ENCODE peak calls at places on chromosomes 2 and 18, in nine cellular contexts. V is lung, W is tibial artery, E is Karpas-422, A is colonic mucosa, U is MM.1S, T is HCT116, D is left ventricle myocardium inferior, P is breast epithelium. Y is an unnamed sample. For H3K4me1, the result is how much of the 10 kb centered on the place peaks cover.

GRCh38 chr2:128321421-128321775 is 2.7 kb upstream of the HS6ST1 start:
- DNase-seq in V (peak), W (no peak), E (no peak), A (no peak), U (no peak), T (no peak), D (no peak), P (peak), Y (no peak)

GRCh38 chr18:48754993-48755473 is 195.7 kb downstream of the SMAD7 start:
- DNase-seq in V (no peak), W (no peak), E (no peak), A (no peak), U (no peak), T (no peak), D (no peak), P (no peak), Y (no peak)

GRCh38 chr2:113281920-113282746 is 3.4 kb upstream of the PAX8 start:
- DNase-seq in V (no peak), W (no peak), E (no peak), A (no peak), U (no peak), T (no peak), D (no peak), P (no peak), Y (no peak)

GRCh38 chr18:6487968-6488367 is 73.3 kb upstream of the L3MBTL4 start:
- DNase-seq in V (no peak), W (no peak), E (no peak), A (no peak), U (no peak), T (no peak), D (no peak), P (no peak), Y (no peak)

GRCh38 chr2:7010376-7010775 is 93.2 kb downstream of the RNF144A start:
- DNase-seq in V (no peak), W (peak), E (no peak), A (no peak), U (no peak), T (no peak), D (no peak), P (no peak), Y (no peak)

GRCh38 chr2:14712091-14712490 is 79.6 kb downstream of the LRATD1 start:
- DNase-seq in V (no peak), W (no peak), E (no peak), A (no peak), U (no peak), T (no peak), D (no peak), P (no peak), Y (no peak)

GRCh38 chr18:24262097-24262496 is 123.2 kb downstream of the CABYR start:
- DNase-seq in V (no peak), W (no peak), E (no peak), A (no peak), U (no peak), T (no peak), D (no peak), P (no peak), Y (no peak)

GRCh38 chr2:11578081-11578948 is 44.5 kb downstream of the GREB1 start:
- DNase-seq in V (no peak), W (no peak), E (no peak), A (no peak), U (no peak), T (no peak), D (no peak), P (no peak), Y (no peak)

GRCh38 chr2:234676859-234677450 is 180.1 kb upstream of the ARL4C start:
- DNase-seq in V (no peak), W (no peak), E (no peak), A (no peak), U (no peak), T (no peak), D (no peak), P (no peak), Y (no peak)

GRCh38 chr2:135913726-135914365 is 37.6 kb upstream of the MCM6 start:
- DNase-seq in V (no peak), W (no peak), E (peak), A (peak), U (peak), T (peak), D (no peak), P (no peak), Y (peak)

DNA sequence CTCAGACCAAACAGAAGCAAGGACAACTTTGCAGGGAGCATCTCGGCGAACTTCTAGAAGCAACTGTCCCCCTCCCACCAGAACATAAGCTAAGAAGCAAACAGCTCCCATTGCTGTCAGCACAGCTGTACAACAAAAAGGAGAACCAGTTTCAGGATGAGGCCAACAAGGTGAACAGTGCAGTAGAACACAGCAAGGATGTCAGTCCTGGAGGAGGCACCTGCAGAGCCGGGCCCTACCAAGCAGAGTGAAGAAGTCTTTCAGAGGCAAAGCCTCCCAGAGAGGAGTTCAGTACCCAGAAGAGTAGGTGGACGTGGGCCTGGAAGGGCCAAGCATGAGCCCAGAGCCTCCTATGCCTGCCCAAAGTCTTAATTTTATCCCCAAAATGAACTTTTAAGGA is 1.0 kb downstream of the PASK start:
- DNase-seq in V (no peak), W (no peak), E (peak), A (no peak), U (no peak), T (no peak), D (no peak), P (no peak), Y (no peak)
- H3K4me3 ChIP-seq in V (no peak), W (peak), E (peak), A (peak), U (peak), T (peak), D (peak), P (no peak), Y (peak)

GRCh38 chr2:47041065-47041464 is 114.0 kb downstream of the STPG4 start:
- DNase-seq in V (no peak), W (no peak), E (no peak), A (no peak), U (no peak), T (no peak), D (peak), P (no peak), Y (no peak)

GRCh38 chr2:47039913-47040562 is 115.1 kb downstream of the STPG4 start:
- DNase-seq in V (no peak), W (no peak), E (no peak), A (no peak), U (no peak), T (no peak), D (no peak), P (no peak), Y (no peak)

GRCh38 chr2:47041891-47042684 is 113.0 kb downstream of the STPG4 start:
- DNase-seq in V (no peak), W (no peak), E (no peak), A (no peak), U (no peak), T (no peak), D (no peak), P (no peak), Y (no peak)

GRCh38 chr2:47039502-47039870 is 115.6 kb downstream of the STPG4 start:
- DNase-seq in V (no peak), W (no peak), E (no peak), A (no peak), U (no peak), T (no peak), D (no peak), P (no peak), Y (no peak)

DNA sequence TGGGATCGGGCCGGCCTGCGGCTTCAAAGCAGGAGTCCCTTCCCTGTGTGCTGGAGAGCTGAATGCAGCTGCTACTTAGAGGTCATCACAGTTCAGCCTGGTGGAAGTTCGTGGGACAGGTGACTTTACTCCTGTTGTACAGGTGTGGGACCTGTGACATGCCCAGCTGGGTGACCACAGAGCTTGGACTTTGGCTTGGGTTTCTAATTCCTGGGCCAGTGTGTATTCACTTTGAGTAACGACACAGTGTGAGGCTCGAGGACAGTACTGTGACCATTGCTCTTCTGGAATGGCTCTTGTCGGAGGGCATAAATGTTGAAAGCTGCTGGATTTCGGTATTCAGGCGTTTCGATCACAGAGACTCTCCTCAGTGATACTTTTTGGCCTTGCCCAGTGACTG is 114.4 kb downstream of the STPG4 start:
- DNase-seq in V (no peak), W (no peak), E (no peak), A (no peak), U (no peak), T (no peak), D (no peak), P (no peak), Y (no peak)
- H3K4me1 ChIP-seq in V (under half), W (under half), E (under half), A (under half), U (under half), T (half or more), D (half or more), P (under half), Y (under half)

GRCh38 chr18:75456277-75456676 is 28.8 kb upstream of the SMIM21 start:
- DNase-seq in V (no peak), W (no peak), E (no peak), A (no peak), U (no peak), T (no peak), D (no peak), P (no peak), Y (no peak)
- H3K4me3 ChIP-seq in V (no peak), W (peak), E (no peak), A (no peak), U (no peak), T (no peak), D (peak), P (peak), Y (no peak)

DNA sequence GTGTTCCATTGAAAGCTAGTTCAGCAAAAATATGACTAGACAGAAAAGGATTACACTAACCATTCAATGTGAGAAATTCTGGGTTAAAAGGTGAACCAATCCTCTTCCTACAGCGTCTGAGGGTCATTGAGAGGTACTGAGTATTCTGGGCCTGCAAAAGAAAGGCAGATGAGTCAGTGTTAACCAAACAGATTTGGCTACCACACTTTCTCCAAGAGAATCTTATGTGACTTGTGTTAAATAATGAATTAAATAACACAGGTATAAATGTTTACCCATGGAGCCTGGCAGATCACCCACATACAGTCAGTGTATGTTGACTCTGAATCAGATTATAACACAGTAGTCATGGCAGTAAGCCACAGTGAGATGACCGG is 266.1 kb downstream of the MREG start:
- DNase-seq in V (no peak), W (no peak), E (no peak), A (no peak), U (no peak), T (no peak), D (no peak), P (no peak), Y (no peak)
- H3K4me1 ChIP-seq in V (under half), W (under half), E (under half), A (under half), U (under half), T (under half), D (under half), P (under half), Y (under half)

DNA sequence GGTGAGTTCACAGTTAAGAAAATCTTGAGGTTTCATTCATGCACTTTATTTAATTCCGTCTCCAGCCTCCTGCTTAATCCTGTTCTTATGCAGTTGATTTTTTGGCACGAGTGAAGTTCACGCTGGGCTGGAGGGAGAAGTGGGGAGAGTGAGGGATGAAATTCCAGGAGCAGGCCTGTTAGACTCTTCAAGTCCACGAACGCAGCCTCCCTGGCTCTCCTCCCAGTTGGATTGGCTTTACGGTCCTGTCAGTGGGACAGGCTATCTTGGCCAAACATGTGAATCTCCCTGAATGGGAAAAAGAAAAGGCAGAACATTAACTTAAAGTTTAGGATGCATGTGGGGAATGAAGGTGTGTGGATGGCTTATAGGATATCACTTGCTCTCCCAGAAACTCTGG is 93.6 kb downstream of the ACKR3 start:
- DNase-seq in V (peak), W (peak), E (no peak), A (peak), U (no peak), T (no peak), D (peak), P (no peak), Y (no peak)
- H3K4me3 ChIP-seq in V (no peak), W (no peak), E (no peak), A (no peak), U (no peak), T (no peak), D (no peak), P (no peak), Y (no peak)

DNA sequence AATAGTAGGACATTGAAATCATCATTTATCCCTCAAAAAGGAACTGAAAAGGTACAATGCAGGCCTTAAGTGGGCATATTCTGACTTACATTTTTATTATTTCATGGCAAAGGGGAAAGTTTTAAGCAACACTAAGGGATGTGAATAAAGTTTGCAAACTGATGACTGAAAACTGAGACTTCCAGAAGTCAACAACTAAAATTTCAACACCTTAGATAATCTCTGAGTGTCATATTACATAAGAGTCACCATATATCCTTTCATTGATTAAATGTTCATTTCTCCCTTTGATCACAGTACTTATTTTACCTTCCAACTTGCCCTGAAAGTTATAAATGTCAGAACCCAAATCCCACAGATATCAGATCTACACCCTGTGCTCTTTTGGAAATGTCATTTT is 44.5 kb upstream of the RNU4ATAC start:
- DNase-seq in V (no peak), W (no peak), E (no peak), A (no peak), U (no peak), T (no peak), D (no peak), P (no peak), Y (no peak)
- H3K4me1 ChIP-seq in V (under half), W (under half), E (under half), A (under half), U (under half), T (under half), D (half or more), P (under half), Y (under half)